ENCODE peak calls at places on chromosome 13, in five cellular contexts. O is heart left ventricle, C is A549, X is lower leg skin, J is lung. N is an unnamed sample.
A peak's percentile ranks its signal among the peaks of the same experiment; 100 is the strongest.

GRCh38 chr13:101626925-101627555 is 174.6 kb downstream of the ITGBL1 start:
- DNase-seq in O (no peak), C (no peak), X (no peak), J (no peak), N (no peak)

GRCh38 chr13:30126903-30127428 is 180.4 kb downstream of the KATNAL1 start:
- DNase-seq in O (no peak), C (no peak), X (no peak), J (no peak), N (no peak)

GRCh38 chr13:42574435-42575311 is 721 bp downstream of the TNFSF11 start:
- DNase-seq in O (no peak), C (no peak), X (no peak), J (no peak), N (no peak)

GRCh38 chr13:52371736-52372247 is 34.2 kb downstream of the THSD1 start:
- DNase-seq in O (no peak), C (no peak), X (no peak), J (no peak), N (peak; percentile 46)

GRCh38 chr13:25114220-25114619 is 18.3 kb downstream of the PABPC3 start:
- DNase-seq in O (peak; percentile 36), C (peak; percentile 37), X (peak; percentile 87), J (peak; percentile 59), N (no peak)

GRCh38 chr13:73416093-73416492 is 357.3 kb downstream of the KLF5 start:
- DNase-seq in O (no peak), C (no peak), X (no peak), J (no peak), N (no peak)

GRCh38 chr13:70613295-70613694 is 505.0 kb upstream of the KLHL1 start:
- DNase-seq in O (no peak), C (no peak), X (no peak), J (no peak), N (no peak)

GRCh38 chr13:99150575-99151370 is 49.9 kb upstream of the UBAC2 start:
- DNase-seq in O (no peak), C (peak; percentile 20), X (no peak), J (no peak), N (no peak)

GRCh38 chr13:97295279-97296182 is 73.4 kb downstream of the MBNL2 start:
- DNase-seq in O (no peak), C (peak; percentile 29), X (no peak), J (no peak), N (no peak)

GRCh38 chr13:41268764-41269163 is 5.4 kb upstream of the MTRF1 start:
- DNase-seq in O (no peak), C (no peak), X (no peak), J (no peak), N (no peak)

GRCh38 chr13:97125051-97125809 is 96.9 kb upstream of the MBNL2 start:
- DNase-seq in O (no peak), C (no peak), X (peak; percentile 89), J (peak; percentile 59), N (no peak)

GRCh38 chr13:41361501-41361900 is 50.4 kb downstream of the NAA16 start:
- DNase-seq in O (no peak), C (no peak), X (no peak), J (no peak), N (no peak)

GRCh38 chr13:59277106-59277505 is 886.6 kb downstream of the DIAPH3 start:
- DNase-seq in O (no peak), C (no peak), X (no peak), J (no peak), N (no peak)

GRCh38 chr13:40221460-40222201 is 444.8 kb downstream of the FOXO1 start:
- DNase-seq in O (no peak), C (no peak), X (no peak), J (no peak), N (no peak)

GRCh38 chr13:82898625-82899024 is 983.6 kb downstream of the SLITRK1 start:
- DNase-seq in O (no peak), C (no peak), X (no peak), J (no peak), N (no peak)

GRCh38 chr13:43303040-43303729 is 279.8 kb downstream of the DNAJC15 start:
- DNase-seq in O (peak; percentile 56), C (no peak), X (no peak), J (peak; percentile 34), N (no peak)

GRCh38 chr13:26557393-26558073 is at the start of gene WASF3:
- DNase-seq in O (peak; percentile 95), C (peak; percentile 57), X (peak; percentile 97), J (peak; percentile 92), N (peak; percentile 97)

GRCh38 chr13:59447846-59448620 is 715.7 kb downstream of the DIAPH3 start:
- DNase-seq in O (no peak), C (no peak), X (no peak), J (no peak), N (no peak)

GRCh38 chr13:108915095-108915633 is 285.8 kb downstream of the MYO16 start:
- DNase-seq in O (no peak), C (no peak), X (no peak), J (no peak), N (no peak)

GRCh38 chr13:26128676-26129075 is 76.9 kb upstream of the SHISA2 start:
- DNase-seq in O (no peak), C (no peak), X (no peak), J (no peak), N (no peak)

GRCh38 chr13:36829753-36830152 is 10.7 kb downstream of the RFXAP start:
- DNase-seq in O (no peak), C (no peak), X (no peak), J (no peak), N (no peak)

GRCh38 chr13:106143930-106144709 is 391.3 kb downstream of the EFNB2 start:
- DNase-seq in O (no peak), C (no peak), X (no peak), J (no peak), N (no peak)

GRCh38 chr13:40352807-40353562 is 313.5 kb downstream of the FOXO1 start:
- DNase-seq in O (no peak), C (no peak), X (no peak), J (no peak), N (no peak)

GRCh38 chr13:38819053-38819452 is 132.2 kb downstream of the FREM2 start:
- DNase-seq in O (no peak), C (no peak), X (no peak), J (no peak), N (no peak)

GRCh38 chr13:47413112-47413511 is 516.3 kb upstream of the HTR2A start:
- DNase-seq in O (no peak), C (no peak), X (no peak), J (no peak), N (no peak)

GRCh38 chr13:98480915-98481510 is 95.9 kb downstream of the STK24 start:
- DNase-seq in O (peak; percentile 51), C (no peak), X (peak; percentile 77), J (no peak), N (no peak)

GRCh38 chr13:49300716-49301589 is 53.2 kb downstream of the CDADC1 start:
- DNase-seq in O (peak; percentile 62), C (peak; percentile 60), X (no peak), J (peak; percentile 59), N (peak; percentile 15)

GRCh38 chr13:48434203-48434602 is 21.3 kb upstream of the LPAR6 start:
- DNase-seq in O (no peak), C (no peak), X (no peak), J (no peak), N (no peak)

GRCh38 chr13:42722883-42723539 is 58.4 kb upstream of the FAM216B start:
- DNase-seq in O (no peak), C (no peak), X (no peak), J (no peak), N (no peak)

GRCh38 chr13:35470671-35471465 is 5.6 kb downstream of the MAB21L1 start:
- DNase-seq in O (peak; percentile 49), C (no peak), X (no peak), J (no peak), N (no peak)

GRCh38 chr13:48749144-48749543 is 95.4 kb downstream of the CYSLTR2 start:
- DNase-seq in O (no peak), C (no peak), X (no peak), J (no peak), N (no peak)

GRCh38 chr13:112072531-112073244 is 5.7 kb downstream of the SOX1 start:
- DNase-seq in O (no peak), C (no peak), X (peak; percentile 64), J (no peak), N (no peak)

GRCh38 chr13:36918246-36919060 is 1.6 kb downstream of the SMAD9 start:
- DNase-seq in O (no peak), C (no peak), X (no peak), J (no peak), N (no peak)

GRCh38 chr13:114012921-114013320 is 39.0 kb upstream of the C13orf46 start:
- DNase-seq in O (no peak), C (no peak), X (no peak), J (no peak), N (no peak)

GRCh38 chr13:114015111-114015551 is 41.3 kb upstream of the C13orf46 start:
- DNase-seq in O (no peak), C (no peak), X (no peak), J (no peak), N (no peak)

GRCh38 chr13:114012141-114012540 is 38.3 kb upstream of the C13orf46 start:
- DNase-seq in O (no peak), C (no peak), X (no peak), J (no peak), N (no peak)

GRCh38 chr13:114013952-114014629 is 40.2 kb upstream of the C13orf46 start:
- DNase-seq in O (no peak), C (no peak), X (no peak), J (no peak), N (no peak)

GRCh38 chr13:114013336-114013735 is 39.5 kb upstream of the C13orf46 start:
- DNase-seq in O (no peak), C (no peak), X (no peak), J (no peak), N (no peak)
- TF ChIP-seq CTCF in O (no peak), C (no peak), X (no peak), J (no peak), N (no peak)

DNA sequence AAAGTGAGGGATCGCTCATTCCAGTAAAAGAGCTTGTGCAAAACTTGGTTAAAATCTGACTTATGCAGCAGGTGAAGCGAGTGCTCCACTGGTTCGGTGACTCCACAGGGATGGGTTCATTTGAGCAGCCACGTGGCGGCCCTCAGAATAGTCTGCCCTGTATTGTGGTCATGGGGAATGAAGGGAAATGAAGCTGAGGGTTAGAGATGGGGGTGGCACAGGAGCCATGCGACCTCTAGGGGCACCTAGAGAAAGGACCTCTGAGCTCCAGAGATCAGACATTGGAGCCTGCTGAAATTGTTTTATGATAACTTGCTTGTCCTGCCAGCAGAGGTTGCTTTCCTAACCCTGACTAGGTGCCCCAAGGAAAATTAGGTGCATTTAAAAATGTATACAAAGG is 26.6 kb downstream of the CBY2 start:
- DNase-seq in O (no peak), C (peak; percentile 14), X (peak; percentile 79), J (no peak), N (no peak)
- TF ChIP-seq CTCF in O (no peak), C (no peak), X (no peak), J (no peak), N (peak; percentile 47)

GRCh38 chr13:110557610-110558305 is 3.8 kb downstream of the RAB20 start:
- DNase-seq in O (no peak), C (no peak), X (no peak), J (peak; percentile 77), N (no peak)
- TF ChIP-seq CTCF in O (no peak), C (no peak), X (no peak), J (no peak), N (no peak)

DNA sequence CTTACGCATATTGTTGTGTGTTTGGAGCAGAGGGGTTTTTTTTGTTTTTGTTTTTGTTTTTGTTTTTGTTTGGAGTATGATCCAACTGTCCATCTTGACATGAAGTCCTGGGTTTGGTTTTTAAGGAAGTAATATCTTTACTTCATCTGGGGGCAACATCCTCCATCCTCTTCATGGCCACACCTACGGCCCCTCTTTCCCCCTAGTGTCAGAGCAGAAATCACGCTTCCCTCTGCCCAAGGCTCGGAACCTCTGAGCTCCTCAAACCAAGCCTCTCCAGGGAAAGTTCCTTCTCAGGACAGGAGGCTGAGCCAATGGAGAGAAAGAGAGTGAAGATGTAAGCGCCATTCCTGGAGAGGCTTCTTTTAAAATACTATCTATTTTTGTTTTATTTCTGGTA is 58.6 kb upstream of the PDX1 start:
- DNase-seq in O (no peak), C (no peak), X (no peak), J (no peak), N (no peak)
- TF ChIP-seq CTCF in O (no peak), C (no peak), X (no peak), J (no peak), N (no peak)